ENCODE peak calls at places on chromosomes 1 and 21, in four cellular contexts. K is pancreas, S is fibroblast of lung, E is left ventricle myocardium inferior. Z is an unnamed sample.
A peak's percentile ranks its signal among the peaks of the same experiment; 100 is the strongest.

GRCh38 chr1:2988256-2988655 is 33.0 kb upstream of the ACTRT2 start:
- DNase-seq in S (no peak), K (no peak), E (no peak), Z (no peak)

GRCh38 chr21:14736162-14736561 is 190.0 kb upstream of the SAMSN1 start:
- DNase-seq in E (no peak), S (no peak), K (no peak), Z (no peak)

GRCh38 chr1:29674625-29675326 is 438.5 kb downstream of the PTPRU start:
- DNase-seq in S (no peak), E (no peak), K (no peak), Z (peak; percentile 42)

GRCh38 chr1:21914468-21914867 is 22.6 kb downstream of the HSPG2 start:
- DNase-seq in S (no peak), E (no peak), K (no peak), Z (no peak)

GRCh38 chr1:63847308-63847910 is 73.6 kb downstream of the ROR1 start:
- DNase-seq in E (no peak), K (no peak), S (no peak), Z (no peak)

GRCh38 chr1:86018311-86018923 is 138.2 kb downstream of the COL24A1 start:
- DNase-seq in E (no peak), S (peak; percentile 45), K (no peak), Z (no peak)

GRCh38 chr1:204408074-204408507 is 3.5 kb downstream of the PPP1R15B start:
- DNase-seq in K (peak; percentile 77), E (peak; percentile 76), S (peak; percentile 78), Z (peak; percentile 89)

GRCh38 chr1:28091043-28091781 is 2.8 kb upstream of the EYA3 start:
- DNase-seq in K (peak; percentile 65), S (peak; percentile 77), E (peak; percentile 49), Z (peak; percentile 71)

GRCh38 chr1:154434346-154435075 is 29.4 kb downstream of the IL6R start:
- DNase-seq in S (peak; percentile 87), K (no peak), E (peak; percentile 86), Z (peak; percentile 93)

DNA sequence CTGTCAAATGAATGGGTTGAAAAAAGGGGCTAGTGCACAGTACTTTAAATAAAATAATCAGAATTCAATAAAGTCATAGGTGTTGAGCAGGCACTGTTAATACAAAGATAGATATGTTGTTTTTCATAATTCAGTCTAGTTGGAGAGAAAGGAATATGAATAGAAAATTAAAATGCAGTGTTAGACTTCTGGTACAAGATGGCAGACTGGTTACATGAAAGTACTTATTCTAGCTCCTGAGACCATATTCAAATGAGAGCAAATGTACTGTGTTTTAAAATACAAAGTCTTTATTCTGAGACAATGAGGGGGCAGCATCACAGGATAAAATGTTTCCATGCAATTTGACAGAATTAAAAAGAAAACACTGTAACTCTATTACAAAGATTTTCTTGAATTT is 542.1 kb downstream of the COL11A1 start:
- DNase-seq in S (no peak), E (no peak), K (no peak), Z (no peak)
- H3K4me3 ChIP-seq in S (no peak overlapping the region), E (no peak overlapping the region), K (no peak overlapping the region), Z (no peak overlapping the region)

GRCh38 chr1:26554781-26555180 is 25.2 kb downstream of the RPS6KA1 start:
- DNase-seq in S (no peak), K (no peak), E (no peak), Z (no peak)
- H3K4me3 ChIP-seq in S (no peak overlapping the region), K (no peak overlapping the region), E (no peak overlapping the region), Z (no peak overlapping the region)

GRCh38 chr1:51875836-51876235 is 2.7 kb downstream of the NRDC start:
- DNase-seq in E (no peak), K (no peak), S (no peak), Z (no peak)

GRCh38 chr1:51875291-51875772 is 3.2 kb downstream of the NRDC start:
- DNase-seq in S (no peak), E (no peak), K (no peak), Z (no peak)

GRCh38 chr1:51878616-51879336 is at the start of gene NRDC:
- DNase-seq in K (peak; percentile 100), E (peak; percentile 100), S (peak; percentile 100), Z (peak; percentile 100)

GRCh38 chr1:51877434-51878306 is 857 bp downstream of the NRDC start:
- DNase-seq in S (peak; percentile 38), E (no peak), K (no peak), Z (peak; percentile 62)

DNA sequence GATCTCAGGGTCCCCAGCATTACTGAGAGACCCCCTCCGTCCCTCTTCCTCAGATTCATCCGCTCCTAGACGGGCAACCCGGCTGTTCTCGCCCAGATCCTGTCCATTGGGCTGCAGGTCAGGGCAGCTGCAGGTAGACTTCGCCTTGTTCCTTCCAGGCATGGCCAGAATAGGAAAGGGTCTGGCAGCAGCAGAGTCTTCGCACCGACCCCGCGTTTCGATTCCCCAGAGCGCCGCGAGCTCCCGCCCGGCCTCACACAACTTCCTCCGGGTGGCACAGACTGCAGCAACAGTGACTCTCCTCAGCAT is 266 bp downstream of the NRDC start:
- DNase-seq in S (no peak), E (no peak), K (no peak), Z (no peak)
- H3K4me3 ChIP-seq in S (peak overlapping the region; percentile 73), E (peak overlapping the region; percentile 93), K (peak overlapping the region; percentile 93), Z (peak overlapping the region; percentile 88)

GRCh38 chr1:161119379-161120061 is 1.6 kb downstream of the NIT1 start:
- DNase-seq in E (no peak), K (peak; percentile 68), S (peak; percentile 75), Z (peak; percentile 78)
- H3K4me3 ChIP-seq in E (peak overlapping the region; percentile 87), K (no peak overlapping the region), S (no peak overlapping the region), Z (no peak overlapping the region)

GRCh38 chr1:34721241-34721640 is 33.6 kb upstream of the GJB5 start:
- DNase-seq in K (no peak), E (no peak), S (no peak), Z (no peak)
- H3K4me3 ChIP-seq in K (no peak overlapping the region), E (no peak overlapping the region), S (no peak overlapping the region), Z (no peak overlapping the region)

GRCh38 chr1:65075123-65075976 is 72.7 kb upstream of the AK4 start:
- DNase-seq in K (no peak), E (no peak), S (peak; percentile 76), Z (no peak)

GRCh38 chr1:65082346-65083040 is 65.5 kb upstream of the AK4 start:
- DNase-seq in S (no peak), K (no peak), E (no peak), Z (no peak)

GRCh38 chr1:65079941-65080340 is 68.1 kb upstream of the AK4 start:
- DNase-seq in S (peak; percentile 21), K (no peak), E (no peak), Z (no peak)

GRCh38 chr1:65072845-65073244 is 75.2 kb upstream of the AK4 start:
- DNase-seq in K (no peak), S (no peak), E (no peak), Z (no peak)

DNA sequence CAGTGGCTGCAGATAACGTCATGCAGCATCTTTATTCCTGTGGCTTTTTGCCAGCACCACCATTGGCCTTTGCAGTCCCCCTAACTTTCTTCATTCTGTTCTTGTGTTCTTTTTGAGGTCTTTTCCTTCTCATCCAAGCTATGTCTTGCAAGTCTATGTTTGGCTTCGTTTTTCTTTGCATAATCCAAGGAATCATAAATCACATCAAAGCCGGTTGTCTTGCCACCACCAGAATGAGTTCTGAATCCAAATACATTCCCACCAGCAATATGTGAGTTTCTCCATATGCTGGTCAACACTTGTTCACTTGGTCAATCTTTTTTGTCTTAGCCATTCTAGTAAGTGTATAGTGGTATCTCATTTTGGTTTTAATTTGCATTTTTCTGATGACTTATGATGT is 70.6 kb upstream of the AK4 start:
- DNase-seq in K (no peak), E (no peak), S (no peak), Z (no peak)
- H3K4me3 ChIP-seq in K (no peak overlapping the region), E (no peak overlapping the region), S (no peak overlapping the region), Z (no peak overlapping the region)

Z was measured in right atrium auricular region.